ENCODE peak calls at places on chromosomes 12 and 14, in nine cellular contexts. W is RPMI7951; H is T-helper 9 cell; V is adrenal gland; P is NCI-H82; G is lower lobe of right lung; N is HepG2; L is stimulated activated CD4-positive, alpha-beta T cell treated with anti-CD3 and anti-CD28 coated beads, Interleukin-2, amount 100 ng/mL, for 24 hours; J is WTC11. M is an unnamed sample.

GRCh38 chr12:9910716-9911421 is 21.3 kb downstream of the CLEC2A start:
- DNase-seq in H (no peak), P (no peak), N (no peak), W (peak; percentile 5), J (no peak), L (no peak), G (no peak), V (no peak), M (no peak)

GRCh38 chr12:65631621-65632111 is 192.6 kb upstream of the HMGA2 start:
- DNase-seq in W (peak; percentile 99), G (no peak), N (peak; percentile 91), J (no peak), L (no peak), V (no peak), H (no peak), P (no peak), M (no peak)

GRCh38 chr14:61609143-61609851 is 86.0 kb upstream of the HIF1A start:
- DNase-seq in L (no peak), P (no peak), G (no peak), J (peak; percentile 63), N (peak; percentile 63), V (no peak), W (peak; percentile 94), H (no peak), M (peak; percentile 38)

GRCh38 chr14:105028251-105028927 is 7.5 kb upstream of the CDCA4 start:
- DNase-seq in P (no peak), G (no peak), N (no peak), H (no peak), V (no peak), L (no peak), J (no peak), W (peak; percentile 73), M (no peak)

GRCh38 chr12:126944684-126945083 is 1322.3 kb upstream of the TMEM132C start:
- DNase-seq in G (no peak), N (no peak), W (peak; percentile 62), H (no peak), J (no peak), P (no peak), L (no peak), V (no peak), M (no peak)

GRCh38 chr12:62977419-62977818 is 42.5 kb upstream of the PPM1H start:
- DNase-seq in P (no peak), W (peak; percentile 39), V (no peak), J (no peak), G (no peak), H (no peak), N (no peak), L (no peak), M (peak; percentile 47)

GRCh38 chr14:101022121-101022520 is 118.6 kb upstream of the RTL1 start:
- DNase-seq in V (peak; percentile 7), J (peak; percentile 3), H (no peak), L (no peak), G (no peak), P (no peak), W (no peak), N (no peak), M (no peak)

GRCh38 chr14:94536836-94537235 is 24.4 kb upstream of the SERPINA4 start:
- DNase-seq in W (peak; percentile 19), N (peak; percentile 71), H (no peak), G (no peak), P (peak; percentile 3), V (no peak), L (no peak), J (no peak), M (no peak)

GRCh38 chr14:53493310-53493709 is 340.2 kb upstream of the DDHD1 start:
- DNase-seq in G (no peak), H (no peak), L (no peak), W (no peak), V (no peak), P (no peak), N (no peak), J (no peak), M (no peak)

GRCh38 chr12:83145325-83145724 is 458.6 kb downstream of the TMTC2 start:
- DNase-seq in N (no peak), V (no peak), H (no peak), L (no peak), J (no peak), W (no peak), G (no peak), P (no peak), M (no peak)

GRCh38 chr12:6553051-6553868 is 2.6 kb downstream of the IFFO1 start:
- DNase-seq in H (no peak), P (peak; percentile 66), W (peak; percentile 98), G (no peak), J (no peak), V (no peak), N (no peak), L (no peak), M (no peak)

GRCh38 chr14:30822080-30822571 is 52.2 kb upstream of the COCH start:
- DNase-seq in L (no peak), W (no peak), G (no peak), V (no peak), H (no peak), P (no peak), N (no peak), J (no peak), M (no peak)

GRCh38 chr14:23175823-23176222 is 7.6 kb downstream of the SLC7A8 start:
- DNase-seq in N (no peak), H (no peak), L (no peak), G (no peak), J (no peak), P (no peak), W (no peak), V (no peak), M (no peak)

GRCh38 chr14:61562321-61563161 is 132.8 kb upstream of the HIF1A start:
- DNase-seq in J (no peak), V (peak; percentile 80), W (peak; percentile 99), H (no peak), L (no peak), N (peak; percentile 90), P (no peak), G (no peak), M (no peak)

M was measured in mucosa of gallbladder.